ENCODE peak calls at places on chromosomes 16 and 17, in six cellular contexts. M is ELF-1, K is activated B cell treated with CpG ODN at 0.5 μM for 24 hours, Q is GM20000, G is AG10803, X is NCI-H774. V is an unnamed sample.

GRCh38 chr17:28675485-28675884 is 13.5 kb downstream of the SUPT6H start:
- DNase-seq in M (no peak), K (no peak), Q (no peak), G (peak; percentile 25), X (no peak), V (no peak)

GRCh38 chr17:58384900-58385299 is 32.4 kb downstream of the RNF43 start:
- DNase-seq in M (no peak), K (no peak), Q (no peak), G (no peak), X (no peak), V (no peak)

GRCh38 chr16:85755929-85756768 is 5.3 kb upstream of the C16orf74 start:
- DNase-seq in M (no peak), K (peak; percentile 69), Q (peak; percentile 81), G (peak; percentile 16), X (no peak), V (no peak)

GRCh38 chr16:77600555-77600954 is 121.8 kb upstream of the NUDT7 start:
- DNase-seq in M (no peak), K (no peak), Q (no peak), G (no peak), X (no peak), V (no peak)

GRCh38 chr17:11986939-11987329 is 10.3 kb downstream of the ZNF18 start:
- DNase-seq in M (peak; percentile 9), K (no peak), Q (no peak), G (peak; percentile 53), X (no peak), V (no peak)

GRCh38 chr17:78920528-78920927 is 4.7 kb downstream of the TIMP2 start:
- DNase-seq in M (no peak), K (no peak), Q (no peak), G (no peak), X (no peak), V (no peak)

GRCh38 chr17:48724241-48725004 is 1.4 kb downstream of the PRAC2 start:
- DNase-seq in M (peak; percentile 77), K (peak; percentile 57), Q (peak; percentile 77), G (peak; percentile 72), X (peak; percentile 22), V (peak; percentile 87)

GRCh38 chr17:69335018-69335417 is 8.1 kb upstream of the ABCA5 start:
- DNase-seq in M (no peak), K (no peak), Q (peak; percentile 24), G (peak; percentile 59), X (peak; percentile 40), V (no peak)

GRCh38 chr17:2892305-2892971 is 96.2 kb downstream of the RAP1GAP2 start:
- DNase-seq in M (peak; percentile 49), K (no peak), Q (no peak), G (peak; percentile 48), X (peak; percentile 5), V (peak; percentile 40)

GRCh38 chr16:82439678-82440293 is 187.0 kb upstream of the CDH13 start:
- DNase-seq in M (peak; percentile 24), K (no peak), Q (peak; percentile 33), G (peak; percentile 10), X (no peak), V (no peak)

GRCh38 chr17:72710185-72710584 is 382.3 kb downstream of the SLC39A11 start:
- DNase-seq in M (no peak), K (no peak), Q (no peak), G (no peak), X (no peak), V (no peak)

GRCh38 chr16:55389426-55390073 is 65.5 kb downstream of the IRX6 start:
- DNase-seq in M (no peak), K (no peak), Q (no peak), G (no peak), X (no peak), V (no peak)

GRCh38 chr17:62869885-62870580 is 61.9 kb upstream of the MARCHF10 start:
- DNase-seq in M (peak; percentile 84), K (no peak), Q (no peak), G (peak; percentile 76), X (peak; percentile 52), V (no peak)

GRCh38 chr17:81940538-81941483 is 3.7 kb upstream of the PYCR1 start:
- DNase-seq in M (no peak), K (no peak), Q (no peak), G (no peak), X (no peak), V (no peak)

GRCh38 chr17:42290577-42290976 is 2.3 kb downstream of the STAT5A start:
- DNase-seq in M (no peak), K (no peak), Q (no peak), G (no peak), X (no peak), V (no peak)

GRCh38 chr17:80035937-80036714 is at the start of gene CCDC40:
- DNase-seq in M (peak; percentile 83), K (peak; percentile 80), Q (peak; percentile 82), G (peak; percentile 72), X (peak; percentile 90), V (peak; percentile 80)

GRCh38 chr17:81926451-81927144 is 937 bp downstream of the MAFG start:
- DNase-seq in M (peak; percentile 85), K (peak; percentile 71), Q (peak; percentile 88), G (peak; percentile 82), X (peak; percentile 55), V (peak; percentile 78)

GRCh38 chr16:46757339-46758050 is 9.4 kb upstream of the MYLK3 start:
- DNase-seq in M (peak; percentile 90), K (no peak), Q (no peak), G (no peak), X (no peak), V (no peak)

GRCh38 chr17:36463916-36464764 is 22.3 kb upstream of the ZNHIT3 start:
- DNase-seq in M (peak; percentile 97), K (peak; percentile 30), Q (peak; percentile 65), G (peak; percentile 72), X (no peak), V (peak; percentile 79)

GRCh38 chr16:4525069-4525468 is 13.5 kb downstream of the CDIP1 start:
- DNase-seq in M (peak; percentile 17), K (no peak), Q (no peak), G (no peak), X (no peak), V (no peak)

GRCh38 chr17:45404870-45405249 is 27.8 kb downstream of the ARHGAP27 start:
- DNase-seq in M (no peak), K (no peak), Q (peak; percentile 19), G (no peak), X (no peak), V (no peak)

GRCh38 chr16:81500833-81501521 is 56.4 kb downstream of the CMIP start:
- DNase-seq in M (no peak), K (peak; percentile 78), Q (no peak), G (peak; percentile 71), X (no peak), V (no peak)

GRCh38 chr16:57301126-57301817 is 16.8 kb upstream of the PLLP start:
- DNase-seq in M (no peak), K (no peak), Q (no peak), G (no peak), X (no peak), V (no peak)

GRCh38 chr16:3952342-3953131 is 72.0 kb upstream of the CREBBP start:
- DNase-seq in M (peak; percentile 64), K (no peak), Q (no peak), G (peak; percentile 75), X (no peak), V (no peak)

GRCh38 chr17:55295411-55296170 is 30.8 kb downstream of the HLF start:
- DNase-seq in M (peak; percentile 79), K (peak; percentile 31), Q (peak; percentile 70), G (peak; percentile 37), X (peak; percentile 51), V (peak; percentile 72)

GRCh38 chr17:77323413-77324171 is 182.8 kb downstream of the SEC14L1 start:
- DNase-seq in M (no peak), K (no peak), Q (peak; percentile 55), G (peak; percentile 69), X (no peak), V (peak; percentile 53)

GRCh38 chr16:253833-254232 is 19.2 kb downstream of the FAM234A start:
- DNase-seq in M (no peak), K (no peak), Q (no peak), G (no peak), X (no peak), V (peak; percentile 28)

GRCh38 chr17:11035681-11036080 is 197.8 kb upstream of the PIRT start:
- DNase-seq in M (no peak), K (no peak), Q (no peak), G (no peak), X (no peak), V (no peak)

GRCh38 chr17:68580236-68580903 is 20.8 kb downstream of the FAM20A start:
- DNase-seq in M (no peak), K (no peak), Q (no peak), G (peak; percentile 93), X (no peak), V (no peak)

GRCh38 chr16:4613636-4614570 is 785 bp downstream of the UBALD1 start:
- DNase-seq in M (peak; percentile 51), K (peak; percentile 43), Q (peak; percentile 71), G (peak; percentile 25), X (no peak), V (peak; percentile 52)

GRCh38 chr16:51151951-51152663 is 1.0 kb upstream of the SALL1 start:
- DNase-seq in M (peak; percentile 95), K (no peak), Q (peak; percentile 57), G (peak; percentile 93), X (peak; percentile 90), V (no peak)

GRCh38 chr17:54891176-54891821 is 9.4 kb upstream of the TOM1L1 start:
- DNase-seq in M (peak; percentile 65), K (no peak), Q (no peak), G (peak; percentile 69), X (peak; percentile 64), V (no peak)

GRCh38 chr16:11396241-11397048 is 51.2 kb downstream of the RMI2 start:
- DNase-seq in M (peak; percentile 84), K (peak; percentile 63), Q (peak; percentile 89), G (peak; percentile 59), X (peak; percentile 62), V (peak; percentile 76)

GRCh38 chr16:86566601-86566965 is at the start of gene FOXC2:
- DNase-seq in M (peak; percentile 91), K (no peak), Q (peak; percentile 65), G (peak; percentile 94), X (no peak), V (peak; percentile 58)

GRCh38 chr16:64196444-64196843 is 925.4 kb downstream of the CDH11 start:
- DNase-seq in M (no peak), K (no peak), Q (no peak), G (peak; percentile 56), X (no peak), V (no peak)

GRCh38 chr17:50478391-50479361 is at the start of gene RSAD1:
- DNase-seq in M (peak; percentile 94), K (peak; percentile 84), Q (peak; percentile 95), G (peak; percentile 90), X (peak; percentile 92), V (peak; percentile 92)

GRCh38 chr17:68455756-68456528 is 1.4 kb downstream of the WIPI1 start:
- DNase-seq in M (peak; percentile 43), K (no peak), Q (no peak), G (peak; percentile 97), X (peak; percentile 76), V (no peak)

GRCh38 chr16:51523400-51523799 is 372.3 kb upstream of the SALL1 start:
- DNase-seq in M (no peak), K (no peak), Q (no peak), G (peak; percentile 67), X (peak; percentile 77), V (no peak)

GRCh38 chr16:66845080-66845410 is 831 bp downstream of the CA7 start:
- DNase-seq in M (no peak), K (no peak), Q (no peak), G (no peak), X (no peak), V (no peak)